ENCODE peak calls at places on chromosomes 6 and 20, in seven cellular contexts. X is IMR-90, M is mesendoderm, N is H9, F is trophoblast cell, K is neuronal stem cell, Y is H1. H is an unnamed sample. For H3K4me1, the result is how much of the 10 kb centered on the place peaks cover.

GRCh38 chr6:168196881-168197635 is 118.0 kb upstream of the FRMD1 start:
- DNase-seq in X (no peak), M (no peak), N (peak), F (no peak), K (no peak), Y (peak), H (no peak)

GRCh38 chr6:12490904-12491571 is 200.9 kb downstream of the EDN1 start:
- DNase-seq in X (peak), M (no peak), N (no peak), F (peak), K (no peak), Y (no peak), H (peak)

GRCh38 chr20:63529861-63530787 is 7.1 kb downstream of the PTK6 start:
- DNase-seq in X (no peak), M (no peak), N (no peak), F (no peak), K (no peak), Y (no peak), H (no peak)

GRCh38 chr20:328596-329324 is 3.4 kb downstream of the SOX12 start:
- DNase-seq in X (no peak), M (no peak), N (no peak), F (no peak), K (no peak), Y (no peak), H (no peak)

GRCh38 chr20:2741881-2742280 is 49.3 kb downstream of the EBF4 start:
- DNase-seq in X (no peak), M (no peak), N (no peak), F (no peak), K (no peak), Y (no peak), H (no peak)

GRCh38 chr6:89208551-89208950 is 8.6 kb downstream of the GABRR1 start:
- DNase-seq in X (no peak), M (no peak), N (no peak), F (no peak), K (no peak), Y (no peak), H (no peak)

GRCh38 chr6:36352477-36353157 is 15.9 kb upstream of the BNIP5 start:
- DNase-seq in X (no peak), M (no peak), N (no peak), F (no peak), K (no peak), Y (no peak), H (no peak)

GRCh38 chr20:40339661-40340449 is 349.2 kb downstream of the MAFB start:
- DNase-seq in X (no peak), M (no peak), N (no peak), F (peak), K (no peak), Y (no peak), H (peak)

GRCh38 chr6:28758046-28758817 is 165.6 kb downstream of the TRIM27 start:
- DNase-seq in X (peak), M (peak), N (peak), F (peak), K (no peak), Y (peak), H (no peak)

GRCh38 chr6:32993363-32993973 is 15.9 kb downstream of the HLA-DOA start:
- DNase-seq in X (no peak), M (no peak), N (no peak), F (no peak), K (no peak), Y (no peak), H (no peak)

GRCh38 chr6:122530440-122531046 is 58.9 kb upstream of the SERINC1 start:
- DNase-seq in X (peak), M (peak), N (peak), F (peak), K (peak), Y (peak), H (peak)

GRCh38 chr6:42374027-42374669 is 77.6 kb downstream of the TRERF1 start:
- DNase-seq in X (no peak), M (no peak), N (no peak), F (no peak), K (no peak), Y (no peak), H (peak)

GRCh38 chr6:28737750-28738395 is 185.9 kb downstream of the TRIM27 start:
- DNase-seq in X (no peak), M (peak), N (peak), F (peak), K (no peak), Y (no peak), H (no peak)

GRCh38 chr6:118398066-118398465 is 150.0 kb upstream of the PLN start:
- DNase-seq in X (no peak), M (no peak), N (no peak), F (no peak), K (no peak), Y (no peak), H (no peak)

GRCh38 chr20:17631576-17632319 is 50.3 kb downstream of the RRBP1 start:
- DNase-seq in X (no peak), M (no peak), N (no peak), F (no peak), K (no peak), Y (no peak), H (no peak)

GRCh38 chr20:13274311-13274965 is 53.4 kb downstream of the ISM1 start:
- DNase-seq in X (no peak), M (peak), N (peak), F (no peak), K (peak), Y (peak), H (no peak)

GRCh38 chr6:32627831-32628230 is 9.4 kb upstream of the HLA-DQA1 start:
- DNase-seq in X (peak), M (no peak), N (peak), F (peak), K (no peak), Y (no peak), H (peak)

GRCh38 chr6:128515550-128516513 is 4.6 kb downstream of the PTPRK start:
- DNase-seq in X (peak), M (no peak), N (no peak), F (no peak), K (no peak), Y (no peak), H (peak)

GRCh38 chr20:7980332-7981046 is 39.1 kb downstream of the TMX4 start:
- DNase-seq in X (peak), M (peak), N (peak), F (peak), K (peak), Y (no peak), H (peak)

GRCh38 chr6:131381694-131382093 is 191.3 kb upstream of the ARG1 start:
- DNase-seq in X (no peak), M (no peak), N (no peak), F (no peak), K (no peak), Y (no peak), H (no peak)

GRCh38 chr6:79570129-79570801 is 33.0 kb upstream of the LCA5 start:
- DNase-seq in X (peak), M (peak), N (peak), F (peak), K (no peak), Y (no peak), H (no peak)

GRCh38 chr6:80132942-80133517 is 26.6 kb downstream of the BCKDHB start:
- DNase-seq in X (peak), M (peak), N (peak), F (peak), K (peak), Y (peak), H (peak)

GRCh38 chr20:50389808-50390684 is 120.1 kb upstream of the PTPN1 start:
- DNase-seq in X (no peak), M (no peak), N (no peak), F (no peak), K (no peak), Y (no peak), H (no peak)

GRCh38 chr6:7276199-7276524 is 36.8 kb downstream of the SSR1 start:
- DNase-seq in X (no peak), M (no peak), N (no peak), F (no peak), K (no peak), Y (no peak), H (no peak)

GRCh38 chr6:66814156-66814555 is 1107.1 kb upstream of the EYS start:
- DNase-seq in X (no peak), M (no peak), N (no peak), F (no peak), K (no peak), Y (no peak), H (no peak)

GRCh38 chr6:89412071-89413005 is at the start of gene RRAGD:
- DNase-seq in X (no peak), M (peak), N (peak), F (peak), K (no peak), Y (peak), H (peak)

GRCh38 chr6:127959869-127960268 is 59.0 kb upstream of the THEMIS start:
- DNase-seq in X (no peak), M (peak), N (no peak), F (peak), K (no peak), Y (no peak), H (no peak)

GRCh38 chr6:130796313-130796905 is 30.8 kb upstream of the SMLR1 start:
- DNase-seq in X (peak), M (peak), N (no peak), F (peak), K (no peak), Y (no peak), H (no peak)

GRCh38 chr20:34997171-34997570 is 41.5 kb downstream of the MYH7B start:
- DNase-seq in X (peak), M (no peak), N (peak), F (peak), K (no peak), Y (no peak), H (no peak)

GRCh38 chr6:76852776-76853175 is 610.5 kb downstream of the HTR1B start:
- DNase-seq in X (peak), M (peak), N (no peak), F (peak), K (no peak), Y (no peak), H (peak)

GRCh38 chr6:125477849-125478248 is 176.1 kb upstream of the HDDC2 start:
- DNase-seq in X (no peak), M (peak), N (no peak), F (no peak), K (no peak), Y (no peak), H (peak)

GRCh38 chr6:35034411-35035171 is 106.5 kb downstream of the TCP11 start:
- DNase-seq in X (no peak), M (peak), N (peak), F (no peak), K (no peak), Y (no peak), H (no peak)

GRCh38 chr20:25061103-25061799 is 3.3 kb upstream of the ACSS1 start:
- DNase-seq in X (no peak), M (no peak), N (no peak), F (no peak), K (no peak), Y (no peak), H (no peak)

GRCh38 chr6:19849196-19849595 is 12.0 kb downstream of the ID4 start:
- DNase-seq in X (no peak), M (no peak), N (no peak), F (no peak), K (no peak), Y (no peak), H (no peak)

GRCh38 chr20:24117386-24117785 is 128.8 kb upstream of the GGTLC1 start:
- DNase-seq in X (no peak), M (no peak), N (no peak), F (no peak), K (no peak), Y (no peak), H (no peak)

DNA sequence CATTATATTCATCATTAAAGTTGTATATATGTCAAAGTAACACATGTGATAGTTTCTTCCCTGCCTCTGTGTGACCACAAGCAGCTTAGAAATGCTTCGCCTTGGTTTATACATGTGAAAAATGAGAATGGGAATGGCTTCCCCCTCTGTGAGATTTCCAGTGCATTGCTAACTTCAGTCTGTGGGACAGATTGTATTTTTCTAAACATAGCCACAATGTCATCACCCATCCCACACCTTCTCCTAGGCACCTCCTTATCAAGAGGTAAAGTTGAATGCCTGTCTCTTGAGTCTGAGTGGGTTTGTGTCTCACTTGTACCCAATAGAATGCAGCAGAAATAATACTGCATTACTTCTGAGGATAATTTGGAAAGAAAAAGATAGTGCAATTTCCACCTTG is 27.8 kb downstream of the RIN2 start:
- DNase-seq in X (peak), M (no peak), N (no peak), F (no peak), K (no peak), Y (no peak), H (peak)
- H3K18ac ChIP-seq in X (peak), M (no peak), N (no peak), F (peak), K (no peak), Y (no peak), H (peak)

DNA sequence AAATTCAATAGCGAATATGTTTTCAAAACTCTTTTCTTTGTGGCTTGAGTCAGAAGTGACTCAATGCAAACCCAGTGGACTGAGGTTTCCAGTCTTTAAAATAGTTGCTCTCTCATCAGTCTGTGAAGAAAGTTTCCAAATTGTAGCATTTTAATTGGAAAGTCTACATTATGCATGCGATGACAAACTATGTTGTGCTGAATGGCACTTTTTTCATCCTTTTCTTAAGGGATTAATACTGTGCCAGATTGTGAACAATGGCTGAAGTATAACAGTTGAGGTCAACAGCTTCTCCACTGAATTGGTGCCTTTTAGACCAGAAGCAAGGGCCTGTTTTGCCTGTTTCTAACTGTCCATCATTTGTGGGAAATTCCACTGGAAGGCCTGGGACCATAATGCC is 377.1 kb downstream of the BTBD9 start:
- DNase-seq in X (peak), M (no peak), N (no peak), F (no peak), K (no peak), Y (no peak), H (peak)
- H3K4me1 ChIP-seq in X (under half), M (under half), N (under half), F (under half), K (under half), Y (under half), H (under half)

GRCh38 chr6:43748765-43749164 is 21.2 kb upstream of the VEGFA start:
- DNase-seq in X (no peak), M (no peak), N (peak), F (no peak), K (no peak), Y (no peak), H (no peak)
- H3K18ac ChIP-seq in X (no peak), M (no peak), N (no peak), F (no peak), K (no peak), Y (no peak), H (no peak)

DNA sequence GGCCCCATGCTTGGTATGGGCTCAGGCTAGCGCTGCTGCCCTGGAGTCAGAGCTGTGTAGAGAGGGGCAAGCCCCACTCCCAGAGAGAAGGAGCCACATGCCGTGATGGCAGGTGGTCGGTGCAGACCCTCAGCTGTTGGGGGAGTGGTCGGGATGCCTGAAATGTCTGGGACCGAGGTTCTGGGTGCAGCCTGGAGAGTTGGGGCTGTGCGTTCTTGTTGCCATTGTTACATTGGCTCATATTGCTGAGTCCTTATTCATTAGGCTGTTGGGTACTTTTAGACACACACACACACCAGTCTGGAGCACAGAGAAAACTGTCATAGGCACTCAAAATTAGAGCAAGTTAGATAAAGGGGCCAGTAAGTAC is 83.9 kb downstream of the UNC5CL start:
- DNase-seq in X (no peak), M (no peak), N (no peak), F (no peak), K (no peak), Y (no peak), H (no peak)
- H3K4me1 ChIP-seq in X (under half), M (under half), N (under half), F (under half), K (under half), Y (under half), H (under half)

GRCh38 chr20:58817748-58818147 is 33.0 kb downstream of the GNAS-AS1 start:
- DNase-seq in X (no peak), M (no peak), N (no peak), F (no peak), K (no peak), Y (no peak), H (no peak)

GRCh38 chr20:58816051-58816450 is 34.7 kb downstream of the GNAS-AS1 start:
- DNase-seq in X (no peak), M (no peak), N (no peak), F (no peak), K (no peak), Y (no peak), H (no peak)

GRCh38 chr20:58816957-58817651 is 33.6 kb downstream of the GNAS-AS1 start:
- DNase-seq in X (no peak), M (no peak), N (no peak), F (no peak), K (no peak), Y (no peak), H (no peak)

GRCh38 chr20:58813369-58813768 is 37.3 kb downstream of the GNAS-AS1 start:
- DNase-seq in X (no peak), M (no peak), N (no peak), F (no peak), K (no peak), Y (no peak), H (no peak)

GRCh38 chr20:58815448-58815847 is 35.3 kb downstream of the GNAS-AS1 start:
- DNase-seq in X (no peak), M (no peak), N (no peak), F (no peak), K (no peak), Y (no peak), H (no peak)
- H3K18ac ChIP-seq in X (no peak), M (no peak), N (no peak), F (no peak), K (no peak), Y (no peak), H (no peak)

GRCh38 chr6:100346828-100347227 is 117.9 kb downstream of the SIM1 start:
- DNase-seq in X (peak), M (no peak), N (no peak), F (peak), K (no peak), Y (no peak), H (no peak)
- H3K4me1 ChIP-seq in X (under half), M (under half), N (under half), F (under half), K (under half), Y (under half), H (under half)

H was measured in mesenchymal stem cell.